ENCODE peak calls at places on chromosome 11, in ten cellular contexts. One of them, this sample, is unnamed.
A peak's percentile ranks its signal among the peaks of the same experiment; 100 is the strongest.

GRCh38 chr11:1228183-1228821 is 5.4 kb downstream of the MUC5B start:
- DNase-seq in H1: peak; percentile 45
- DNase-seq in stomach: no peak
- DNase-seq in endothelial cell of umbilical vein: no peak
- DNase-seq in GM23338: no peak
- DNase-seq in HCT116: no peak
- DNase-seq in Panc1: no peak
- DNase-seq in vagina: no peak
- DNase-seq in sigmoid colon: peak; percentile 63
- DNase-seq in breast epithelium: no peak
- DNase-seq in this sample: peak; percentile 11

GRCh38 chr11:76232026-76232665 is 25.8 kb upstream of the WNT11 start:
- DNase-seq in H1: no peak
- DNase-seq in stomach: no peak
- DNase-seq in endothelial cell of umbilical vein: no peak
- DNase-seq in GM23338: no peak
- DNase-seq in HCT116: no peak
- DNase-seq in Panc1: no peak
- DNase-seq in vagina: no peak
- DNase-seq in sigmoid colon: no peak
- DNase-seq in breast epithelium: no peak
- DNase-seq in this sample: peak; percentile 23

GRCh38 chr11:1934326-1935155 is 12.6 kb upstream of the MRPL23 start:
- DNase-seq in H1: no peak
- DNase-seq in stomach: no peak
- DNase-seq in endothelial cell of umbilical vein: no peak
- DNase-seq in GM23338: no peak
- DNase-seq in HCT116: no peak
- DNase-seq in Panc1: no peak
- DNase-seq in vagina: no peak
- DNase-seq in sigmoid colon: no peak
- DNase-seq in breast epithelium: no peak
- DNase-seq in this sample: no peak

GRCh38 chr11:20075627-20076026 is 84.6 kb downstream of the DBX1 start:
- DNase-seq in H1: no peak
- DNase-seq in stomach: no peak
- DNase-seq in endothelial cell of umbilical vein: no peak
- DNase-seq in GM23338: no peak
- DNase-seq in HCT116: no peak
- DNase-seq in Panc1: no peak
- DNase-seq in vagina: no peak
- DNase-seq in sigmoid colon: no peak
- DNase-seq in breast epithelium: no peak
- DNase-seq in this sample: no peak

GRCh38 chr11:11498195-11498594 is 123.6 kb downstream of the GALNT18 start:
- DNase-seq in H1: no peak
- DNase-seq in stomach: no peak
- DNase-seq in endothelial cell of umbilical vein: no peak
- DNase-seq in GM23338: no peak
- DNase-seq in HCT116: no peak
- DNase-seq in Panc1: no peak
- DNase-seq in vagina: no peak
- DNase-seq in sigmoid colon: no peak
- DNase-seq in breast epithelium: no peak
- DNase-seq in this sample: no peak

GRCh38 chr11:90178751-90179150 is 44.1 kb downstream of the CHORDC1 start:
- DNase-seq in H1: no peak
- DNase-seq in stomach: no peak
- DNase-seq in endothelial cell of umbilical vein: no peak
- DNase-seq in GM23338: no peak
- DNase-seq in HCT116: no peak
- DNase-seq in Panc1: no peak
- DNase-seq in vagina: no peak
- DNase-seq in sigmoid colon: no peak
- DNase-seq in breast epithelium: no peak
- DNase-seq in this sample: no peak

GRCh38 chr11:4645974-4646373 is 2.2 kb downstream of the OR51E1 start:
- DNase-seq in H1: no peak
- DNase-seq in stomach: no peak
- DNase-seq in endothelial cell of umbilical vein: no peak
- DNase-seq in GM23338: no peak
- DNase-seq in HCT116: no peak
- DNase-seq in Panc1: no peak
- DNase-seq in vagina: no peak
- DNase-seq in sigmoid colon: no peak
- DNase-seq in breast epithelium: no peak
- DNase-seq in this sample: no peak

GRCh38 chr11:134391170-134391569 is 20.9 kb downstream of the B3GAT1 start:
- DNase-seq in H1: no peak
- DNase-seq in stomach: no peak
- DNase-seq in endothelial cell of umbilical vein: no peak
- DNase-seq in GM23338: no peak
- DNase-seq in HCT116: no peak
- DNase-seq in Panc1: no peak
- DNase-seq in vagina: no peak
- DNase-seq in sigmoid colon: no peak
- DNase-seq in breast epithelium: no peak
- DNase-seq in this sample: no peak

GRCh38 chr11:105790841-105791240 is 181.0 kb downstream of the GRIA4 start:
- DNase-seq in H1: no peak
- DNase-seq in stomach: no peak
- DNase-seq in endothelial cell of umbilical vein: no peak
- DNase-seq in GM23338: no peak
- DNase-seq in HCT116: no peak
- DNase-seq in Panc1: no peak
- DNase-seq in vagina: no peak
- DNase-seq in sigmoid colon: no peak
- DNase-seq in breast epithelium: no peak
- DNase-seq in this sample: no peak

GRCh38 chr11:76371170-76371569 is 9.8 kb downstream of the THAP12 start:
- DNase-seq in H1: no peak
- DNase-seq in stomach: no peak
- DNase-seq in endothelial cell of umbilical vein: peak; percentile 95
- DNase-seq in GM23338: no peak
- DNase-seq in HCT116: peak; percentile 28
- DNase-seq in Panc1: peak; percentile 22
- DNase-seq in vagina: no peak
- DNase-seq in sigmoid colon: no peak
- DNase-seq in breast epithelium: no peak
- DNase-seq in this sample: no peak

GRCh38 chr11:12410006-12410728 is 32.8 kb downstream of the PARVA start:
- DNase-seq in H1: peak; percentile 58
- DNase-seq in stomach: no peak
- DNase-seq in endothelial cell of umbilical vein: peak; percentile 15
- DNase-seq in GM23338: peak; percentile 38
- DNase-seq in HCT116: no peak
- DNase-seq in Panc1: no peak
- DNase-seq in vagina: no peak
- DNase-seq in sigmoid colon: peak; percentile 92
- DNase-seq in breast epithelium: no peak
- DNase-seq in this sample: no peak

GRCh38 chr11:5366856-5367255 is 15.5 kb downstream of the OR51B6 start:
- DNase-seq in H1: no peak
- DNase-seq in stomach: no peak
- DNase-seq in endothelial cell of umbilical vein: no peak
- DNase-seq in GM23338: no peak
- DNase-seq in HCT116: no peak
- DNase-seq in Panc1: no peak
- DNase-seq in vagina: no peak
- DNase-seq in sigmoid colon: no peak
- DNase-seq in breast epithelium: no peak
- DNase-seq in this sample: no peak

GRCh38 chr11:46916669-46917108 is 1.7 kb downstream of the LRP4 start:
- DNase-seq in H1: peak; percentile 69
- DNase-seq in stomach: peak; percentile 51
- DNase-seq in endothelial cell of umbilical vein: peak; percentile 57
- DNase-seq in GM23338: peak; percentile 89
- DNase-seq in HCT116: no peak
- DNase-seq in Panc1: no peak
- DNase-seq in vagina: no peak
- DNase-seq in sigmoid colon: peak; percentile 88
- DNase-seq in breast epithelium: no peak
- DNase-seq in this sample: peak; percentile 62
- TF ChIP-seq POLR2AphosphoS5 in H1: no peak
- TF ChIP-seq POLR2AphosphoS5 in stomach: peak; percentile 50
- TF ChIP-seq POLR2AphosphoS5 in endothelial cell of umbilical vein: no peak
- TF ChIP-seq POLR2AphosphoS5 in GM23338: no peak
- TF ChIP-seq POLR2AphosphoS5 in HCT116: no peak
- TF ChIP-seq POLR2AphosphoS5 in Panc1: no peak
- TF ChIP-seq POLR2AphosphoS5 in vagina: peak; percentile 69
- TF ChIP-seq POLR2AphosphoS5 in sigmoid colon: peak; percentile 47
- TF ChIP-seq POLR2AphosphoS5 in breast epithelium: no peak
- TF ChIP-seq POLR2AphosphoS5 in this sample: peak; percentile 56

GRCh38 chr11:95559899-95560298 is 229.7 kb downstream of the FAM76B start:
- DNase-seq in H1: no peak
- DNase-seq in stomach: no peak
- DNase-seq in endothelial cell of umbilical vein: no peak
- DNase-seq in GM23338: no peak
- DNase-seq in HCT116: no peak
- DNase-seq in Panc1: no peak
- DNase-seq in vagina: no peak
- DNase-seq in sigmoid colon: no peak
- DNase-seq in breast epithelium: no peak
- DNase-seq in this sample: no peak

GRCh38 chr11:95556011-95556341 is 233.6 kb downstream of the FAM76B start:
- DNase-seq in H1: no peak
- DNase-seq in stomach: no peak
- DNase-seq in endothelial cell of umbilical vein: no peak
- DNase-seq in GM23338: no peak
- DNase-seq in HCT116: no peak
- DNase-seq in Panc1: no peak
- DNase-seq in vagina: no peak
- DNase-seq in sigmoid colon: no peak
- DNase-seq in breast epithelium: no peak
- DNase-seq in this sample: no peak

GRCh38 chr11:95556342-95557151 is 233.0 kb downstream of the FAM76B start:
- DNase-seq in H1: no peak
- DNase-seq in stomach: no peak
- DNase-seq in endothelial cell of umbilical vein: no peak
- DNase-seq in GM23338: peak; percentile 2
- DNase-seq in HCT116: no peak
- DNase-seq in Panc1: no peak
- DNase-seq in vagina: no peak
- DNase-seq in sigmoid colon: no peak
- DNase-seq in breast epithelium: no peak
- DNase-seq in this sample: no peak
- H3K27ac ChIP-seq in H1: no peak overlapping the region
- H3K27ac ChIP-seq in stomach: no peak overlapping the region
- H3K27ac ChIP-seq in endothelial cell of umbilical vein: no peak overlapping the region
- H3K27ac ChIP-seq in GM23338: no peak overlapping the region
- H3K27ac ChIP-seq in HCT116: no peak overlapping the region
- H3K27ac ChIP-seq in Panc1: no peak overlapping the region
- H3K27ac ChIP-seq in vagina: peak overlapping the region; percentile 83
- H3K27ac ChIP-seq in sigmoid colon: peak overlapping the region; percentile 16
- H3K27ac ChIP-seq in breast epithelium: peak overlapping the region; percentile 72
- H3K27ac ChIP-seq in this sample: no peak overlapping the region

DNA sequence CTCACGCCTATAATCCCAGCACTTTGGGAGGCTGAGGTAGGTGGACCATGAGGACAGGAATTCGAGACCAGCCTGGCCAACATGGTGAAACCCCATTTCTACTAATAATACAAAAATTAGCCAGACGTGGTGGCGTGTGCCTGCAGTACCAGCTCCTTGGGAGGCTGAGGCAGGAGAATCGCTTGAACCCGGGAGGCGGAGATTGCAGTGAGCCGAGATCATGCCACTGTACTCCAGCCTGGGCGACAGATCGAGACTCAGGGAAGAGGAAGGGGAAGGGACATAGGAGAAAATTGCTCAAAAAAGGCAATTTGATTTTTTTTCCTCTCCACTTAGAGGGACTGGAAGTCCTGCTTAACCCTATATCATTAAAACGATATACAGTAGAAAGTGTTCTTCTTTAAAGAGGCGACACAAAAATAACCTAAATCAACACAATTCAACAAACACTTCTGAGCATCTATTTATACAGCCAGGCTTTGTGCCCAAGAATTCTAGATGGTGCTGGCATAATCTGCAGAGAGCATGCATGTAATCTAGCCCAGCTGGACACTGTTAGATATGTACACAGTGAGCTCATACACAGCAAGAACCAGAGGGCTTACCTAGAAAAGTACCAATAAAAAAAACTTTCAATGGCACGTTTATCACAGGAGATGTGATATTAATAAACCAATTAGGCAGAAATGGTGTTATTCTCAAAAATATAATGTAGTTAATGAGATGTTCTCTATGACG is 20.9 kb upstream of the DENND5A start:
- DNase-seq in H1: peak; percentile 16
- DNase-seq in stomach: no peak
- DNase-seq in endothelial cell of umbilical vein: no peak
- DNase-seq in GM23338: no peak
- DNase-seq in HCT116: no peak
- DNase-seq in Panc1: no peak
- DNase-seq in vagina: peak; percentile 4
- DNase-seq in sigmoid colon: no peak
- DNase-seq in breast epithelium: no peak
- DNase-seq in this sample: no peak
- TF ChIP-seq CTCF in H1: no peak
- TF ChIP-seq CTCF in stomach: no peak
- TF ChIP-seq CTCF in endothelial cell of umbilical vein: no peak
- TF ChIP-seq CTCF in GM23338: no peak
- TF ChIP-seq CTCF in HCT116: no peak
- TF ChIP-seq CTCF in Panc1: no peak
- TF ChIP-seq CTCF in vagina: no peak
- TF ChIP-seq CTCF in sigmoid colon: no peak
- TF ChIP-seq CTCF in breast epithelium: no peak
- TF ChIP-seq CTCF in this sample: no peak

GRCh38 chr11:111297696-111298095 is 650 bp upstream of the POU2AF3 start:
- DNase-seq in H1: peak; percentile 57
- DNase-seq in stomach: no peak
- DNase-seq in endothelial cell of umbilical vein: no peak
- DNase-seq in GM23338: peak; percentile 58
- DNase-seq in HCT116: no peak
- DNase-seq in Panc1: no peak
- DNase-seq in vagina: no peak
- DNase-seq in sigmoid colon: no peak
- DNase-seq in breast epithelium: no peak
- DNase-seq in this sample: no peak

GRCh38 chr11:111298466-111299110 is at the start of gene POU2AF3:
- DNase-seq in H1: no peak
- DNase-seq in stomach: no peak
- DNase-seq in endothelial cell of umbilical vein: no peak
- DNase-seq in GM23338: peak; percentile 47
- DNase-seq in HCT116: no peak
- DNase-seq in Panc1: no peak
- DNase-seq in vagina: no peak
- DNase-seq in sigmoid colon: peak; percentile 69
- DNase-seq in breast epithelium: no peak
- DNase-seq in this sample: no peak

GRCh38 chr11:111300569-111300968 is 2.2 kb downstream of the POU2AF3 start:
- DNase-seq in H1: no peak
- DNase-seq in stomach: no peak
- DNase-seq in endothelial cell of umbilical vein: no peak
- DNase-seq in GM23338: no peak
- DNase-seq in HCT116: no peak
- DNase-seq in Panc1: no peak
- DNase-seq in vagina: no peak
- DNase-seq in sigmoid colon: no peak
- DNase-seq in breast epithelium: no peak
- DNase-seq in this sample: no peak

GRCh38 chr11:111301004-111301839 is 2.9 kb downstream of the POU2AF3 start:
- DNase-seq in H1: no peak
- DNase-seq in stomach: peak; percentile 63
- DNase-seq in endothelial cell of umbilical vein: no peak
- DNase-seq in GM23338: no peak
- DNase-seq in HCT116: no peak
- DNase-seq in Panc1: no peak
- DNase-seq in vagina: no peak
- DNase-seq in sigmoid colon: no peak
- DNase-seq in breast epithelium: no peak
- DNase-seq in this sample: no peak

GRCh38 chr11:111299111-111300026 is 1.0 kb downstream of the POU2AF3 start:
- DNase-seq in H1: peak; percentile 83
- DNase-seq in stomach: peak; percentile 92
- DNase-seq in endothelial cell of umbilical vein: peak; percentile 11
- DNase-seq in GM23338: peak; percentile 75
- DNase-seq in HCT116: no peak
- DNase-seq in Panc1: no peak
- DNase-seq in vagina: no peak
- DNase-seq in sigmoid colon: peak; percentile 83
- DNase-seq in breast epithelium: no peak
- DNase-seq in this sample: peak; percentile 73
- TF ChIP-seq POLR2AphosphoS5 in H1: no peak
- TF ChIP-seq POLR2AphosphoS5 in stomach: peak; percentile 64
- TF ChIP-seq POLR2AphosphoS5 in endothelial cell of umbilical vein: no peak
- TF ChIP-seq POLR2AphosphoS5 in GM23338: peak; percentile 53
- TF ChIP-seq POLR2AphosphoS5 in HCT116: no peak
- TF ChIP-seq POLR2AphosphoS5 in Panc1: no peak
- TF ChIP-seq POLR2AphosphoS5 in vagina: no peak
- TF ChIP-seq POLR2AphosphoS5 in sigmoid colon: peak; percentile 51
- TF ChIP-seq POLR2AphosphoS5 in breast epithelium: no peak
- TF ChIP-seq POLR2AphosphoS5 in this sample: peak; percentile 71